ENCODE peak calls at places on chromosomes 13 and 19, in six cellular contexts. One of them, this sample, is unnamed.

GRCh38 chr13:109332501-109333499 is 453.6 kb downstream of the IRS2 start:
- DNase-seq in astrocyte: no peak
- DNase-seq in lung: no peak
- DNase-seq in pancreas: no peak
- DNase-seq in suprapubic skin: no peak
- DNase-seq in GM12865: no peak
- DNase-seq in this sample: no peak

GRCh38 chr19:12796146-12797071 is 5.1 kb downstream of the JUNB start:
- DNase-seq in astrocyte: no peak
- DNase-seq in lung: peak
- DNase-seq in pancreas: peak
- DNase-seq in suprapubic skin: peak
- DNase-seq in GM12865: peak
- DNase-seq in this sample: no peak

GRCh38 chr19:46466536-46467199 is 4.7 kb downstream of the PNMA8A start:
- DNase-seq in astrocyte: peak
- DNase-seq in lung: no peak
- DNase-seq in pancreas: no peak
- DNase-seq in suprapubic skin: no peak
- DNase-seq in GM12865: peak
- DNase-seq in this sample: no peak

GRCh38 chr13:18952225-18953016 is 229.2 kb downstream of the TUBA3C start:
- DNase-seq in astrocyte: no peak
- DNase-seq in lung: no peak
- DNase-seq in pancreas: no peak
- DNase-seq in suprapubic skin: no peak
- DNase-seq in GM12865: no peak
- DNase-seq in this sample: no peak

GRCh38 chr13:35179494-35179893 is 237.4 kb downstream of the NBEA start:
- DNase-seq in astrocyte: peak
- DNase-seq in lung: no peak
- DNase-seq in pancreas: no peak
- DNase-seq in suprapubic skin: no peak
- DNase-seq in GM12865: no peak
- DNase-seq in this sample: peak

GRCh38 chr19:35363001-35363590 is 4.8 kb downstream of the FFAR3 start:
- DNase-seq in astrocyte: no peak
- DNase-seq in lung: no peak
- DNase-seq in pancreas: no peak
- DNase-seq in suprapubic skin: no peak
- DNase-seq in GM12865: no peak
- DNase-seq in this sample: no peak

GRCh38 chr19:11279505-11280236 is 16.3 kb upstream of the TSPAN16 start:
- DNase-seq in astrocyte: no peak
- DNase-seq in lung: no peak
- DNase-seq in pancreas: no peak
- DNase-seq in suprapubic skin: no peak
- DNase-seq in GM12865: peak
- DNase-seq in this sample: no peak

GRCh38 chr19:13839193-13839937 is 37.6 kb upstream of the NANOS3 start:
- DNase-seq in astrocyte: peak
- DNase-seq in lung: peak
- DNase-seq in pancreas: peak
- DNase-seq in suprapubic skin: peak
- DNase-seq in GM12865: peak
- DNase-seq in this sample: no peak

GRCh38 chr13:31200636-31200970 is 828 bp downstream of the B3GLCT start:
- DNase-seq in astrocyte: no peak
- DNase-seq in lung: peak
- DNase-seq in pancreas: peak
- DNase-seq in suprapubic skin: peak
- DNase-seq in GM12865: peak
- DNase-seq in this sample: no peak

GRCh38 chr13:29077051-29077813 is 257.1 kb downstream of the MTUS2 start:
- DNase-seq in astrocyte: no peak
- DNase-seq in lung: no peak
- DNase-seq in pancreas: no peak
- DNase-seq in suprapubic skin: no peak
- DNase-seq in GM12865: no peak
- DNase-seq in this sample: no peak

GRCh38 chr13:99191900-99192399 is 8.7 kb upstream of the UBAC2 start:
- DNase-seq in astrocyte: no peak
- DNase-seq in lung: no peak
- DNase-seq in pancreas: no peak
- DNase-seq in suprapubic skin: no peak
- DNase-seq in GM12865: no peak
- DNase-seq in this sample: peak

GRCh38 chr19:2043269-2043641 is 7.8 kb downstream of the MKNK2 start:
- DNase-seq in astrocyte: no peak
- DNase-seq in lung: no peak
- DNase-seq in pancreas: peak
- DNase-seq in suprapubic skin: peak
- DNase-seq in GM12865: peak
- DNase-seq in this sample: no peak

GRCh38 chr19:50565984-50566903 is 2.0 kb downstream of the LRRC4B start:
- DNase-seq in astrocyte: no peak
- DNase-seq in lung: no peak
- DNase-seq in pancreas: no peak
- DNase-seq in suprapubic skin: no peak
- DNase-seq in GM12865: peak
- DNase-seq in this sample: no peak

GRCh38 chr13:98997738-98998641 is 20.1 kb upstream of the DOCK9 start:
- DNase-seq in astrocyte: peak
- DNase-seq in lung: no peak
- DNase-seq in pancreas: no peak
- DNase-seq in suprapubic skin: no peak
- DNase-seq in GM12865: peak
- DNase-seq in this sample: no peak

GRCh38 chr19:42143341-42144234 is 11.3 kb upstream of the POU2F2 start:
- DNase-seq in astrocyte: no peak
- DNase-seq in lung: no peak
- DNase-seq in pancreas: no peak
- DNase-seq in suprapubic skin: no peak
- DNase-seq in GM12865: no peak
- DNase-seq in this sample: no peak

GRCh38 chr13:52127378-52127777 is 1.5 kb downstream of the NEK5 start:
- DNase-seq in astrocyte: peak
- DNase-seq in lung: no peak
- DNase-seq in pancreas: no peak
- DNase-seq in suprapubic skin: no peak
- DNase-seq in GM12865: no peak
- DNase-seq in this sample: no peak

GRCh38 chr19:42216653-42217521 is 590 bp downstream of the DEDD2 start:
- DNase-seq in astrocyte: peak
- DNase-seq in lung: no peak
- DNase-seq in pancreas: peak
- DNase-seq in suprapubic skin: peak
- DNase-seq in GM12865: peak
- DNase-seq in this sample: no peak

GRCh38 chr13:88014527-88014926 is 343.4 kb downstream of the SLITRK5 start:
- DNase-seq in astrocyte: no peak
- DNase-seq in lung: no peak
- DNase-seq in pancreas: no peak
- DNase-seq in suprapubic skin: no peak
- DNase-seq in GM12865: no peak
- DNase-seq in this sample: no peak

GRCh38 chr19:53908106-53908932 is 759 bp upstream of the CACNG7 start:
- DNase-seq in astrocyte: peak
- DNase-seq in lung: no peak
- DNase-seq in pancreas: no peak
- DNase-seq in suprapubic skin: no peak
- DNase-seq in GM12865: no peak
- DNase-seq in this sample: no peak

GRCh38 chr13:64925284-64925683 is 2304.9 kb downstream of the PCDH9 start:
- DNase-seq in astrocyte: no peak
- DNase-seq in lung: no peak
- DNase-seq in pancreas: no peak
- DNase-seq in suprapubic skin: no peak
- DNase-seq in GM12865: peak
- DNase-seq in this sample: no peak

GRCh38 chr13:76822691-76823267 is 63.4 kb downstream of the KCTD12 start:
- DNase-seq in astrocyte: peak
- DNase-seq in lung: no peak
- DNase-seq in pancreas: no peak
- DNase-seq in suprapubic skin: no peak
- DNase-seq in GM12865: peak
- DNase-seq in this sample: no peak

GRCh38 chr13:31775686-31776085 is 36.4 kb downstream of the RXFP2 start:
- DNase-seq in astrocyte: peak
- DNase-seq in lung: no peak
- DNase-seq in pancreas: no peak
- DNase-seq in suprapubic skin: peak
- DNase-seq in GM12865: no peak
- DNase-seq in this sample: no peak

GRCh38 chr19:13938361-13939027 is at the start of gene PODNL1:
- DNase-seq in astrocyte: peak
- DNase-seq in lung: peak
- DNase-seq in pancreas: no peak
- DNase-seq in suprapubic skin: no peak
- DNase-seq in GM12865: no peak
- DNase-seq in this sample: no peak

GRCh38 chr13:40341086-40341471 is 325.4 kb downstream of the FOXO1 start:
- DNase-seq in astrocyte: peak
- DNase-seq in lung: no peak
- DNase-seq in pancreas: no peak
- DNase-seq in suprapubic skin: no peak
- DNase-seq in GM12865: no peak
- DNase-seq in this sample: no peak

GRCh38 chr13:59623516-59623915 is 540.2 kb downstream of the DIAPH3 start:
- DNase-seq in astrocyte: no peak
- DNase-seq in lung: no peak
- DNase-seq in pancreas: no peak
- DNase-seq in suprapubic skin: no peak
- DNase-seq in GM12865: no peak
- DNase-seq in this sample: no peak

GRCh38 chr13:75610466-75610865 is 25.7 kb upstream of the LMO7 start:
- DNase-seq in astrocyte: no peak
- DNase-seq in lung: no peak
- DNase-seq in pancreas: no peak
- DNase-seq in suprapubic skin: no peak
- DNase-seq in GM12865: no peak
- DNase-seq in this sample: peak

GRCh38 chr19:40599331-40600085 is 1.7 kb upstream of the LTBP4 start:
- DNase-seq in astrocyte: no peak
- DNase-seq in lung: no peak
- DNase-seq in pancreas: no peak
- DNase-seq in suprapubic skin: no peak
- DNase-seq in GM12865: no peak
- DNase-seq in this sample: no peak

GRCh38 chr13:95660981-95661581 is 15.9 kb upstream of the DNAJC3 start:
- DNase-seq in astrocyte: peak
- DNase-seq in lung: no peak
- DNase-seq in pancreas: no peak
- DNase-seq in suprapubic skin: no peak
- DNase-seq in GM12865: peak
- DNase-seq in this sample: no peak
- TF ChIP-seq CTCF in astrocyte: peak
- TF ChIP-seq CTCF in lung: no peak
- TF ChIP-seq CTCF in pancreas: peak
- TF ChIP-seq CTCF in suprapubic skin: peak
- TF ChIP-seq CTCF in GM12865: peak
- TF ChIP-seq CTCF in this sample: peak

GRCh38 chr13:44317752-44318550 is 55.7 kb upstream of the SERP2 start:
- DNase-seq in astrocyte: peak
- DNase-seq in lung: no peak
- DNase-seq in pancreas: no peak
- DNase-seq in suprapubic skin: no peak
- DNase-seq in GM12865: no peak
- DNase-seq in this sample: no peak
- H3K4me3 ChIP-seq in astrocyte: no peak
- H3K4me3 ChIP-seq in lung: no peak
- H3K4me3 ChIP-seq in pancreas: no peak
- H3K4me3 ChIP-seq in suprapubic skin: no peak
- H3K4me3 ChIP-seq in GM12865: no peak
- H3K4me3 ChIP-seq in this sample: no peak

DNA sequence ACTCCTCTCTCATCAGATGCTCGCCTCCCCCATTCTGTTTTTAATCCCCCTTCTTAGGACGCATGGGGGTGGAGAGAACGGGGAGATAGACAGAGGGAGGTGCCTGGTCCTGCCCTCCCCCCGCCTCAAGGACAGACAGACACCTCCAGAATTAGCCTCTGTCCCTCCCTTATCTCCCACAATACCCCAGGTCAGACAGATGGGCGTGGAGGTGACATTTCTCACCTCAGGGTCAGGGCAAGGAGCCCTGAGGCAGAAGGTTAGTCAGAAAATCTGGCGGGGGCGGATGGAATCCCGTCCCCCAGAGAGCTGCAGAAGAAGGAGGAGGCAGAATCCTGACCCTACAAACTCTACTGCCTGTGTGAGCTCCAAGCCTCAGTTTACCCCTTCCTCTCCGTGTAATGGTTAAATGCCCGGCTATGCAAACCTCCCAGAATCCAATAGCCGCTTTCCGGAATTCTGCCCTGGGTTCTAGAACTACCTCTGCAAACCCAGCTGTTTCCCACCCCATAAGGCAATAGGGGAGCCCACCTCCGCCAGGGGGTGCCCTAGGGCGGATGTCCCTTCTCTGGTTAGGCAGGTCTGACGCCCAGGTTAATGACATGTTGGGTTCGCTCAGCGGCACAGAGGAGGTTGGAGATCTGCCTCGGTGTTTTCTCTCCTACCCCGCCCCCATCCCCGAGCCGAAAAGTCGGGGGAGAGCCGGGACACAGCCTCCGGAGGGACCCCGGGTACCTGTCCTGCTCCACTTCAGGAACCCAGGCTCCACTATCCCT is 900 bp downstream of the PPP1R13L start:
- DNase-seq in astrocyte: no peak
- DNase-seq in lung: peak
- DNase-seq in pancreas: peak
- DNase-seq in suprapubic skin: peak
- DNase-seq in GM12865: peak
- DNase-seq in this sample: no peak
- TF ChIP-seq CTCF in astrocyte: peak
- TF ChIP-seq CTCF in lung: no peak
- TF ChIP-seq CTCF in pancreas: peak
- TF ChIP-seq CTCF in suprapubic skin: no peak
- TF ChIP-seq CTCF in GM12865: peak
- TF ChIP-seq CTCF in this sample: peak

GRCh38 chr19:6423499-6424189 is 967 bp downstream of the KHSRP start:
- DNase-seq in astrocyte: peak
- DNase-seq in lung: no peak
- DNase-seq in pancreas: no peak
- DNase-seq in suprapubic skin: no peak
- DNase-seq in GM12865: peak
- DNase-seq in this sample: no peak
- H3K4me3 ChIP-seq in astrocyte: peak
- H3K4me3 ChIP-seq in lung: peak
- H3K4me3 ChIP-seq in pancreas: peak
- H3K4me3 ChIP-seq in suprapubic skin: peak
- H3K4me3 ChIP-seq in GM12865: peak
- H3K4me3 ChIP-seq in this sample: peak

DNA sequence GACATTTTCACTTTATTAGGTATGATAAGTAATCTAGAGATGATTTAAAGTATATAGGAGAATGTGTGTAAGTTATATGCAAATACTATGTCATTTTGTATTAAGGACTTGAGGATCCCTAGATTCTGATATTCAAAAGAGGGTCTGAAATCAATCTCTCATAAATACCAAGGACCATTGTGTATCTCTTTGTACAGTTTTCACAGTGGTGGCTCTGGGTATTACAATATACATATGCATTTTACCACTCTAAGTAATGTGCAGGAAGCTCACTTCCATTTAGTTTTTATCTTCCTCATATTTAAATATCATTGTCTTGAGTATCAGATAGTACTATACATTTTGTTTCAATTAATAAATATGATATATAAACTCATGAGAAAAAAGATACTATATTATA is 862.6 kb upstream of the PCDH20 start:
- DNase-seq in astrocyte: no peak
- DNase-seq in lung: no peak
- DNase-seq in pancreas: no peak
- DNase-seq in suprapubic skin: no peak
- DNase-seq in GM12865: no peak
- DNase-seq in this sample: no peak
- TF ChIP-seq CTCF in astrocyte: no peak
- TF ChIP-seq CTCF in lung: no peak
- TF ChIP-seq CTCF in pancreas: no peak
- TF ChIP-seq CTCF in suprapubic skin: no peak
- TF ChIP-seq CTCF in GM12865: no peak
- TF ChIP-seq CTCF in this sample: no peak